ENCODE peak calls at places on chromosomes 12 and 14, in four cellular contexts. One of them, this sample, is unnamed.

GRCh38 chr12:118327381-118327780 is 45.3 kb downstream of the TAOK3 start:
- DNase-seq in MM.1S: no peak
- DNase-seq in SK-N-SH: no peak
- DNase-seq in neural progenitor cell: no peak
- DNase-seq in this sample: peak

GRCh38 chr12:110960795-110961194 is 40.4 kb upstream of the MYL2 start:
- DNase-seq in SK-N-SH: no peak
- DNase-seq in neural progenitor cell: no peak
- DNase-seq in MM.1S: no peak
- DNase-seq in this sample: no peak

GRCh38 chr14:77645520-77646230 is 29.2 kb upstream of the SPTLC2 start:
- DNase-seq in SK-N-SH: no peak
- DNase-seq in MM.1S: no peak
- DNase-seq in neural progenitor cell: no peak
- DNase-seq in this sample: no peak

GRCh38 chr12:80400591-80400991 is 43.4 kb upstream of the PTPRQ start:
- DNase-seq in MM.1S: no peak
- DNase-seq in neural progenitor cell: peak
- DNase-seq in SK-N-SH: peak
- DNase-seq in this sample: no peak

GRCh38 chr12:4116251-4117111 is 157.1 kb upstream of the CCND2 start:
- DNase-seq in SK-N-SH: no peak
- DNase-seq in MM.1S: peak
- DNase-seq in neural progenitor cell: peak
- DNase-seq in this sample: peak

GRCh38 chr12:19648173-19648572 is 208.9 kb downstream of the AEBP2 start:
- DNase-seq in SK-N-SH: no peak
- DNase-seq in MM.1S: no peak
- DNase-seq in neural progenitor cell: no peak
- DNase-seq in this sample: no peak

GRCh38 chr14:89244720-89245119 is 172.3 kb downstream of the FOXN3 start:
- DNase-seq in neural progenitor cell: no peak
- DNase-seq in SK-N-SH: no peak
- DNase-seq in MM.1S: no peak
- DNase-seq in this sample: no peak

GRCh38 chr14:40436551-40436950 is 1004.3 kb upstream of the FBXO33 start:
- DNase-seq in SK-N-SH: no peak
- DNase-seq in MM.1S: no peak
- DNase-seq in neural progenitor cell: no peak
- DNase-seq in this sample: no peak

GRCh38 chr12:553216-554000 is 93.7 kb downstream of the B4GALNT3 start:
- DNase-seq in neural progenitor cell: no peak
- DNase-seq in SK-N-SH: no peak
- DNase-seq in MM.1S: peak
- DNase-seq in this sample: no peak

GRCh38 chr12:43883748-43884147 is 47.9 kb downstream of the TMEM117 start:
- DNase-seq in neural progenitor cell: no peak
- DNase-seq in MM.1S: no peak
- DNase-seq in SK-N-SH: no peak
- DNase-seq in this sample: peak

GRCh38 chr14:67586302-67586701 is 13.8 kb downstream of the PIGH start:
- DNase-seq in MM.1S: no peak
- DNase-seq in SK-N-SH: no peak
- DNase-seq in neural progenitor cell: no peak
- DNase-seq in this sample: no peak

GRCh38 chr14:79118291-79118690 is 948.1 kb downstream of the NRXN3 start:
- DNase-seq in neural progenitor cell: no peak
- DNase-seq in SK-N-SH: no peak
- DNase-seq in MM.1S: no peak
- DNase-seq in this sample: no peak

GRCh38 chr12:91877022-91877421 is 268.6 kb downstream of the BTG1 start:
- DNase-seq in SK-N-SH: no peak
- DNase-seq in MM.1S: no peak
- DNase-seq in neural progenitor cell: peak
- DNase-seq in this sample: peak

GRCh38 chr14:63966407-63966806 is 113.6 kb downstream of the SYNE2 start:
- DNase-seq in MM.1S: no peak
- DNase-seq in neural progenitor cell: no peak
- DNase-seq in SK-N-SH: no peak
- DNase-seq in this sample: no peak

GRCh38 chr14:90658541-90658967 is 157.7 kb downstream of the TTC7B start:
- DNase-seq in MM.1S: no peak
- DNase-seq in SK-N-SH: no peak
- DNase-seq in neural progenitor cell: no peak
- DNase-seq in this sample: peak

GRCh38 chr12:124817076-124818000 is 46.3 kb downstream of the SCARB1 start:
- DNase-seq in MM.1S: no peak
- DNase-seq in neural progenitor cell: no peak
- DNase-seq in SK-N-SH: no peak
- DNase-seq in this sample: no peak

GRCh38 chr14:99529899-99530298 is 48.7 kb downstream of the CCNK start:
- DNase-seq in SK-N-SH: no peak
- DNase-seq in neural progenitor cell: no peak
- DNase-seq in MM.1S: no peak
- DNase-seq in this sample: peak

GRCh38 chr14:96146131-96146771 is 58.4 kb upstream of the BDKRB2 start:
- DNase-seq in SK-N-SH: no peak
- DNase-seq in neural progenitor cell: no peak
- DNase-seq in MM.1S: no peak
- DNase-seq in this sample: peak

GRCh38 chr12:71477609-71478008 is 38.0 kb downstream of the LGR5 start:
- DNase-seq in SK-N-SH: no peak
- DNase-seq in MM.1S: no peak
- DNase-seq in neural progenitor cell: no peak
- DNase-seq in this sample: peak

GRCh38 chr12:92771011-92771410 is 68.2 kb downstream of the PLEKHG7 start:
- DNase-seq in SK-N-SH: no peak
- DNase-seq in neural progenitor cell: no peak
- DNase-seq in MM.1S: no peak
- DNase-seq in this sample: no peak

GRCh38 chr12:123441523-123442164 is 5.2 kb upstream of the RILPL2 start:
- DNase-seq in SK-N-SH: no peak
- DNase-seq in neural progenitor cell: no peak
- DNase-seq in MM.1S: peak
- DNase-seq in this sample: no peak

GRCh38 chr12:100383586-100384548 is 27.0 kb downstream of the SLC17A8 start:
- DNase-seq in neural progenitor cell: no peak
- DNase-seq in SK-N-SH: no peak
- DNase-seq in MM.1S: no peak
- DNase-seq in this sample: no peak
- TF ChIP-seq EZH2phosphoT487 in neural progenitor cell: no peak
- TF ChIP-seq EZH2phosphoT487 in SK-N-SH: no peak
- TF ChIP-seq EZH2phosphoT487 in MM.1S: no peak
- TF ChIP-seq EZH2phosphoT487 in this sample: no peak

DNA sequence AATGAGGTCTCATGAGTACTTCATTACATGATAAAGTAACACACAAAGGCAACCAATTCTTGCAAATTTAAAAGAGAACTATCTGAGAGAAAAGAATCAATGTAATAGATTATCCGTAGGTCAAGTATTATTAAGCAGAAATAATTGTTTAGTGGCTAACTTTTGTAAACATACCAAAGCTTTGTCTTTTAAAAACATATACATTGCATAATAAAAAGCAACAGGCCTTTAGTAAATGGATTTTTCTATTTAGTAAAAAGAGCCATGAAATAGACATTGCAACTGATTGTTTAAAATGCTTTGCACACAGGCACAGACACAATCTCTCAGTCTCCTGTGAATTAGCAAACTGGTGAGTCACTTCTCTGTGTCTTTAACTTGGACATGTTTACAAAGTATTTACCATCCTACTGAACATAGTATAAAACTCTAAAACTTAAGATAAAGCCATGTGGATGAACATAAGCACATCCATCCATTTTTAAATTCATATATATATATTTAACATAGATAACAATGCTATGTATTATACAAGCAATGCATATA is 518.7 kb upstream of the MGAT4C start:
- DNase-seq in neural progenitor cell: no peak
- DNase-seq in MM.1S: no peak
- DNase-seq in SK-N-SH: no peak
- DNase-seq in this sample: peak
- TF ChIP-seq EZH2phosphoT487 in neural progenitor cell: no peak
- TF ChIP-seq EZH2phosphoT487 in MM.1S: no peak
- TF ChIP-seq EZH2phosphoT487 in SK-N-SH: no peak
- TF ChIP-seq EZH2phosphoT487 in this sample: no peak

GRCh38 chr12:65868878-65869277 is 44.6 kb downstream of the HMGA2 start:
- DNase-seq in MM.1S: no peak
- DNase-seq in SK-N-SH: no peak
- DNase-seq in neural progenitor cell: no peak
- DNase-seq in this sample: no peak

GRCh38 chr12:65867428-65867827 is 43.1 kb downstream of the HMGA2 start:
- DNase-seq in neural progenitor cell: no peak
- DNase-seq in MM.1S: no peak
- DNase-seq in SK-N-SH: no peak
- DNase-seq in this sample: peak

GRCh38 chr12:65871865-65872645 is 47.8 kb downstream of the HMGA2 start:
- DNase-seq in SK-N-SH: no peak
- DNase-seq in neural progenitor cell: no peak
- DNase-seq in MM.1S: no peak
- DNase-seq in this sample: no peak

DNA sequence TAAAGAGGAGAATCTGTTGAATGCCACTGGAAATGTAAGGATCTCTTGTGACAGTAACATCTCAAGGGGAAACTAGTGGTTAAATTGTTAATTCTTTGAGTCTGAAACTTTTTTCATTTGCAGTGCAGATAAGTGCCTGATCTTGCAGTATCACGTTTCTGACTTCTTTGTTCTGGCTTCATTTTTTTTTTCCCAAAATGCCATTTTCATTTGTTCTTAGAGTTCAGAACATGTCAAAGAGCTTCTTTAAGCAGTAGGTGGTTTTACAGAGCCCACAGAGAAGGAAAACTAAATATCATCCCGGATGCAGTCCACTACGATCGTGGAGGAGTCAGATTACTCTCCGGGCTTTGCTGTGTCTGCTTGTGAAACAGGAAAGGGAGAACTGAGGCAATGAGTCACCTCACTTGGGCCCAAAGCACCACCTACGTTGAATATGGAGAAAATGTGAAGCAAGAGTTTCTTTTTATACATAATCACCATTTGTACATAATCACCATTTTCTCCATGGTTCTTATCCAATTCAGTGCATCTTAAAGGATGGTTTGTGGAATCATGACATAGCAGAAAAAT is 43.9 kb downstream of the HMGA2 start:
- DNase-seq in neural progenitor cell: no peak
- DNase-seq in SK-N-SH: no peak
- DNase-seq in MM.1S: no peak
- DNase-seq in this sample: peak
- TF ChIP-seq EZH2phosphoT487 in neural progenitor cell: no peak
- TF ChIP-seq EZH2phosphoT487 in SK-N-SH: no peak
- TF ChIP-seq EZH2phosphoT487 in MM.1S: no peak
- TF ChIP-seq EZH2phosphoT487 in this sample: no peak

GRCh38 chr12:49805409-49805808 is 22.8 kb downstream of the NCKAP5L start:
- DNase-seq in neural progenitor cell: no peak
- DNase-seq in MM.1S: no peak
- DNase-seq in SK-N-SH: no peak
- DNase-seq in this sample: no peak

GRCh38 chr12:49806321-49806813 is 21.8 kb downstream of the NCKAP5L start:
- DNase-seq in neural progenitor cell: no peak
- DNase-seq in MM.1S: no peak
- DNase-seq in SK-N-SH: no peak
- DNase-seq in this sample: no peak

GRCh38 chr12:49801141-49802063 is 26.8 kb downstream of the NCKAP5L start:
- DNase-seq in SK-N-SH: no peak
- DNase-seq in neural progenitor cell: no peak
- DNase-seq in MM.1S: no peak
- DNase-seq in this sample: no peak

GRCh38 chr12:49804821-49805220 is 23.4 kb downstream of the NCKAP5L start:
- DNase-seq in MM.1S: no peak
- DNase-seq in neural progenitor cell: no peak
- DNase-seq in SK-N-SH: peak
- DNase-seq in this sample: no peak

DNA sequence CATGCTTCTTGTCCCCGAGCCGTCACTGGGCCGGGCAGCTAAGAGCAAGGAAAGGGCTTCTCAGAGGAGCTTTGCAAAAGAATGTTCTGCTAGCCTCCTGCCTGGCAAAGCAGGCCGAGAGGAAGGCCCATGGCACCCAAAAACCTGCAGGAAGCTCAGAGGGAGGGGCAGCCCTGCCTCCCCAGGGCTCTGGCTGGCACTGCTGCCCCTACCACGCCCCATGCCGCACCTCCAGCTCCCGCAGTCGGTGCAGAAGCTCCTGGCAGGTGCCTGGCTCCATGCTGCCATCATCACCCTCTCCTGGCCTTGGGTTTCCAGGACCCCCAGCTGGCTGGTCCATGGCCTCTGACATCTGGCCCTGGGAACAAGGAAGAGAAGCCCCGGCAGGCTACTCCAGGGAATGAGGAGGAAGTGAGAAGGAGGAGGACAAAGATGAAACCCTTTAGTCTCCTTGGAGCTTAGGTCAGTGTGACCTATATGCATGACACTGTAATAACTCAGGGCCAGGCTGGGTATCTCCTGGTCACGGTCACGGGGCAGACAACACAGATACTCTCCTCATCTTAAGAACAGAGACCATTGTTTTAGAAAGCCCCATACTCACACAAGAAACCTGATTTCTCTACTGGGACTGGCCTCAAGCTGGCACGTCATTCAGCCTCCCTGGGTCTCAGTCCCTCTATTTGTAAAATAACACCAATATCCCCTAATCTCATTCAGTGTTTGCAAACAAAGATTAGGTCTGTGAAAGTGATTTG is 24.3 kb downstream of the NCKAP5L start:
- DNase-seq in SK-N-SH: no peak
- DNase-seq in MM.1S: no peak
- DNase-seq in neural progenitor cell: no peak
- DNase-seq in this sample: no peak
- TF ChIP-seq EZH2phosphoT487 in SK-N-SH: no peak
- TF ChIP-seq EZH2phosphoT487 in MM.1S: no peak
- TF ChIP-seq EZH2phosphoT487 in neural progenitor cell: no peak
- TF ChIP-seq EZH2phosphoT487 in this sample: no peak

GRCh38 chr14:55254581-55254980 is 16.6 kb upstream of the FBXO34 start:
- DNase-seq in MM.1S: no peak
- DNase-seq in neural progenitor cell: no peak
- DNase-seq in SK-N-SH: no peak
- DNase-seq in this sample: no peak
- TF ChIP-seq EZH2phosphoT487 in MM.1S: no peak
- TF ChIP-seq EZH2phosphoT487 in neural progenitor cell: no peak
- TF ChIP-seq EZH2phosphoT487 in SK-N-SH: no peak
- TF ChIP-seq EZH2phosphoT487 in this sample: no peak